ENCODE peak calls at places on chromosomes 16 and 17, in four cellular contexts. A, X, I and F are unnamed samples.

GRCh38 chr16:85649978-85650863 is 37.1 kb downstream of the GSE1 start:
- DNase-seq in A (no peak), X (no peak), I (no peak), F (no peak)

GRCh38 chr16:23071202-23072083 is 77.8 kb downstream of the USP31 start:
- DNase-seq in A (no peak), X (no peak), I (no peak), F (no peak)

GRCh38 chr16:28210979-28211505 is 723 bp downstream of the XPO6 start:
- DNase-seq in A (peak), X (peak), I (peak), F (peak)

GRCh38 chr16:825298-826061 is 24.9 kb upstream of the GNG13 start:
- DNase-seq in A (no peak), X (no peak), I (no peak), F (no peak)

GRCh38 chr17:56038136-56038535 is 115.1 kb upstream of the ANKFN1 start:
- DNase-seq in A (no peak), X (no peak), I (no peak), F (no peak)

GRCh38 chr17:41835800-41836549 is at the start of gene NT5C3B:
- DNase-seq in A (peak), X (peak), I (peak), F (peak)

GRCh38 chr16:11742041-11742535 is 569 bp downstream of the TXNDC11 start:
- DNase-seq in A (no peak), X (peak), I (peak), F (peak)

GRCh38 chr16:4750896-4751295 is 16.1 kb downstream of the ZNF500 start:
- DNase-seq in A (no peak), X (no peak), I (no peak), F (no peak)

GRCh38 chr17:66985838-66986237 is 21.3 kb downstream of the CACNG4 start:
- DNase-seq in A (no peak), X (no peak), I (no peak), F (no peak)

GRCh38 chr16:4360538-4361021 is 9.5 kb upstream of the PAM16 start:
- DNase-seq in A (no peak), X (peak), I (no peak), F (no peak)

GRCh38 chr17:10471853-10472252 is 2.5 kb upstream of the MYH4 start:
- DNase-seq in A (no peak), X (no peak), I (no peak), F (no peak)

GRCh38 chr17:3870871-3871306 is 22.0 kb downstream of the CAMKK1 start:
- DNase-seq in A (no peak), X (peak), I (no peak), F (no peak)

GRCh38 chr16:716250-716607 is 1.3 kb downstream of the METRN start:
- DNase-seq in A (peak), X (peak), I (no peak), F (no peak)

GRCh38 chr17:12900474-12900873 is 111.2 kb downstream of the ARHGAP44 start:
- DNase-seq in A (no peak), X (no peak), I (no peak), F (peak)

GRCh38 chr17:83103200-83103937 is 24.0 kb downstream of the METRNL start:
- DNase-seq in A (no peak), X (no peak), I (no peak), F (no peak)

GRCh38 chr16:82476786-82477185 is 150.0 kb upstream of the CDH13 start:
- DNase-seq in A (no peak), X (no peak), I (no peak), F (no peak)

GRCh38 chr16:49597796-49598195 is 224.2 kb downstream of the C16orf78 start:
- DNase-seq in A (no peak), X (no peak), I (no peak), F (no peak)

GRCh38 chr17:18888766-18889290 is 30.9 kb downstream of the PRPSAP2 start:
- DNase-seq in A (no peak), X (no peak), I (no peak), F (no peak)

GRCh38 chr17:83125515-83126274 is 46.3 kb downstream of the METRNL start:
- DNase-seq in A (no peak), X (no peak), I (no peak), F (no peak)

GRCh38 chr16:23403547-23403946 is 49.4 kb downstream of the COG7 start:
- DNase-seq in A (no peak), X (no peak), I (no peak), F (no peak)

GRCh38 chr16:704047-704446 is 1.6 kb downstream of the FBXL16 start:
- DNase-seq in A (no peak), X (no peak), I (no peak), F (no peak)

GRCh38 chr16:89039756-89040155 is 53.9 kb upstream of the ACSF3 start:
- DNase-seq in A (no peak), X (no peak), I (no peak), F (no peak)

GRCh38 chr16:1488054-1488601 is 616 bp downstream of the PTX4 start:
- DNase-seq in A (no peak), X (no peak), I (no peak), F (no peak)

GRCh38 chr16:85626191-85626951 is 13.2 kb downstream of the GSE1 start:
- DNase-seq in A (no peak), X (peak), I (no peak), F (no peak)

GRCh38 chr17:8109669-8110455 is 8.5 kb downstream of the ALOXE3 start:
- DNase-seq in A (no peak), X (peak), I (peak), F (no peak)

GRCh38 chr16:77679901-77680300 is 42.4 kb upstream of the NUDT7 start:
- DNase-seq in A (no peak), X (no peak), I (no peak), F (no peak)

GRCh38 chr17:45575126-45575885 is 84.8 kb upstream of the PLEKHM1 start:
- DNase-seq in A (no peak), X (no peak), I (no peak), F (no peak)

GRCh38 chr17:66399441-66399840 is 97.0 kb downstream of the PRKCA start:
- DNase-seq in A (no peak), X (no peak), I (no peak), F (no peak)

GRCh38 chr17:51703364-51704341 is 443.3 kb downstream of the UTP18 start:
- DNase-seq in A (no peak), X (no peak), I (no peak), F (no peak)

GRCh38 chr17:63537001-63537400 is 13.3 kb upstream of the DCAF7 start:
- DNase-seq in A (no peak), X (no peak), I (no peak), F (no peak)

GRCh38 chr17:11493947-11494346 is 104.3 kb upstream of the DNAH9 start:
- DNase-seq in A (no peak), X (peak), I (no peak), F (no peak)

GRCh38 chr16:27628216-27628945 is 78.4 kb downstream of the KATNIP start:
- DNase-seq in A (no peak), X (no peak), I (no peak), F (no peak)

GRCh38 chr17:80938556-80938955 is 53.1 kb upstream of the CHMP6 start:
- DNase-seq in A (no peak), X (no peak), I (no peak), F (no peak)

GRCh38 chr16:21083729-21084268 is 66.8 kb downstream of the DNAH3 start:
- DNase-seq in A (no peak), X (peak), I (peak), F (peak)